ENCODE peak calls at places on chromosomes 6 and 20, in ten cellular contexts. One of them, this sample, is unnamed.
A peak's percentile ranks its signal among the peaks of the same experiment; 100 is the strongest.

GRCh38 chr20:47680804-47681529 is 104.3 kb downstream of the SULF2 start:
- DNase-seq in IMR-90: peak; percentile 13
- DNase-seq in DND-41: no peak
- DNase-seq in SK-N-SH: no peak
- DNase-seq in fibroblast of lung: no peak
- DNase-seq in substantia nigra: no peak
- DNase-seq in H9: no peak
- DNase-seq in sigmoid colon: no peak
- DNase-seq in neuronal stem cell: no peak
- DNase-seq in psoas muscle: no peak
- DNase-seq in this sample: no peak

GRCh38 chr6:4774715-4775590 is 1.3 kb upstream of the CDYL start:
- DNase-seq in IMR-90: no peak
- DNase-seq in DND-41: no peak
- DNase-seq in SK-N-SH: peak; percentile 37
- DNase-seq in fibroblast of lung: no peak
- DNase-seq in substantia nigra: peak; percentile 37
- DNase-seq in H9: peak; percentile 47
- DNase-seq in sigmoid colon: peak; percentile 79
- DNase-seq in neuronal stem cell: no peak
- DNase-seq in psoas muscle: peak; percentile 67
- DNase-seq in this sample: no peak

GRCh38 chr6:148179786-148180185 is 162.9 kb upstream of the SASH1 start:
- DNase-seq in IMR-90: peak; percentile 25
- DNase-seq in DND-41: no peak
- DNase-seq in SK-N-SH: no peak
- DNase-seq in fibroblast of lung: peak; percentile 39
- DNase-seq in substantia nigra: no peak
- DNase-seq in H9: no peak
- DNase-seq in sigmoid colon: no peak
- DNase-seq in neuronal stem cell: no peak
- DNase-seq in psoas muscle: no peak
- DNase-seq in this sample: no peak

GRCh38 chr20:40966516-40967185 is 62.0 kb upstream of the TOP1 start:
- DNase-seq in IMR-90: no peak
- DNase-seq in DND-41: no peak
- DNase-seq in SK-N-SH: no peak
- DNase-seq in fibroblast of lung: no peak
- DNase-seq in substantia nigra: no peak
- DNase-seq in H9: peak; percentile 11
- DNase-seq in sigmoid colon: peak; percentile 40
- DNase-seq in neuronal stem cell: no peak
- DNase-seq in psoas muscle: no peak
- DNase-seq in this sample: no peak

GRCh38 chr6:37650071-37650481 is 47.6 kb downstream of the MDGA1 start:
- DNase-seq in IMR-90: no peak
- DNase-seq in DND-41: no peak
- DNase-seq in SK-N-SH: no peak
- DNase-seq in fibroblast of lung: no peak
- DNase-seq in substantia nigra: no peak
- DNase-seq in H9: peak; percentile 88
- DNase-seq in sigmoid colon: no peak
- DNase-seq in neuronal stem cell: peak; percentile 26
- DNase-seq in psoas muscle: no peak
- DNase-seq in this sample: no peak

GRCh38 chr6:3987072-3987471 is 91.9 kb downstream of the FAM217A start:
- DNase-seq in IMR-90: peak; percentile 52
- DNase-seq in DND-41: no peak
- DNase-seq in SK-N-SH: no peak
- DNase-seq in fibroblast of lung: peak; percentile 37
- DNase-seq in substantia nigra: no peak
- DNase-seq in H9: peak; percentile 44
- DNase-seq in sigmoid colon: no peak
- DNase-seq in neuronal stem cell: no peak
- DNase-seq in psoas muscle: no peak
- DNase-seq in this sample: no peak

GRCh38 chr6:136103101-136103688 is 146.9 kb downstream of the MTFR2 start:
- DNase-seq in IMR-90: peak; percentile 51
- DNase-seq in DND-41: no peak
- DNase-seq in SK-N-SH: no peak
- DNase-seq in fibroblast of lung: peak; percentile 81
- DNase-seq in substantia nigra: no peak
- DNase-seq in H9: no peak
- DNase-seq in sigmoid colon: no peak
- DNase-seq in neuronal stem cell: no peak
- DNase-seq in psoas muscle: no peak
- DNase-seq in this sample: no peak

GRCh38 chr6:167699141-167700036 is 127.3 kb upstream of the AFDN start:
- DNase-seq in IMR-90: no peak
- DNase-seq in DND-41: peak; percentile 33
- DNase-seq in SK-N-SH: no peak
- DNase-seq in fibroblast of lung: no peak
- DNase-seq in substantia nigra: peak; percentile 43
- DNase-seq in H9: no peak
- DNase-seq in sigmoid colon: peak; percentile 82
- DNase-seq in neuronal stem cell: no peak
- DNase-seq in psoas muscle: peak; percentile 82
- DNase-seq in this sample: peak; percentile 48

GRCh38 chr6:143513410-143513809 is 1.9 kb upstream of the FUCA2 start:
- DNase-seq in IMR-90: no peak
- DNase-seq in DND-41: peak; percentile 7
- DNase-seq in SK-N-SH: peak; percentile 23
- DNase-seq in fibroblast of lung: no peak
- DNase-seq in substantia nigra: no peak
- DNase-seq in H9: peak; percentile 79
- DNase-seq in sigmoid colon: no peak
- DNase-seq in neuronal stem cell: no peak
- DNase-seq in psoas muscle: no peak
- DNase-seq in this sample: no peak

GRCh38 chr6:55578537-55579363 is at the start of gene HMGCLL1:
- DNase-seq in IMR-90: no peak
- DNase-seq in DND-41: no peak
- DNase-seq in SK-N-SH: peak; percentile 74
- DNase-seq in fibroblast of lung: no peak
- DNase-seq in substantia nigra: peak; percentile 49
- DNase-seq in H9: peak; percentile 90
- DNase-seq in sigmoid colon: peak; percentile 62
- DNase-seq in neuronal stem cell: peak; percentile 66
- DNase-seq in psoas muscle: peak; percentile 71
- DNase-seq in this sample: no peak

DNA sequence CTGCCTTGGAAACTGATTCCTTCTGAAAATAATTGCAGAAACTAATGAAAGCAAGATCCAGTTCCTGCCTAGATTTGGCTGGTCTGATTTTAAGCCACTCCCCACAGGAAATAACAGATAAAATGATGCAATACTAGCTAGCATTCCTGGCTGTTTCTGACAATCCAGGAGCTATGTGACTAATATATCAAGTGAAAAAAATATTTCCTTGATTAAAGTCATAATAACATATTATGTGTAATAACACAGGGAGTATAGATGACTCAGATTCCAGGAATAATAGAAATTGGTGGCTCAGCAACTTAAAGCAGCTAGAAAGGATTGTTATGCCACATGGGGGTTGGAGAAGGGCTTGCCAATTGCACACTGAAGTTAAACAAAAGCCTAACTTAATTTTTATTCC is 182.7 kb upstream of the SALL4 start:
- DNase-seq in IMR-90: peak; percentile 96
- DNase-seq in DND-41: no peak
- DNase-seq in SK-N-SH: peak; percentile 60
- DNase-seq in fibroblast of lung: peak; percentile 95
- DNase-seq in substantia nigra: no peak
- DNase-seq in H9: no peak
- DNase-seq in sigmoid colon: no peak
- DNase-seq in neuronal stem cell: no peak
- DNase-seq in psoas muscle: no peak
- DNase-seq in this sample: peak; percentile 69
- H3K27ac ChIP-seq in IMR-90: peak overlapping the region; percentile 81
- H3K27ac ChIP-seq in DND-41: peak overlapping the region; percentile 68
- H3K27ac ChIP-seq in SK-N-SH: peak overlapping the region; percentile 83
- H3K27ac ChIP-seq in fibroblast of lung: peak overlapping the region; percentile 62
- H3K27ac ChIP-seq in substantia nigra: no peak overlapping the region
- H3K27ac ChIP-seq in H9: peak overlapping the region; percentile 78
- H3K27ac ChIP-seq in sigmoid colon: peak overlapping the region; percentile 71
- H3K27ac ChIP-seq in neuronal stem cell: no peak overlapping the region
- H3K27ac ChIP-seq in psoas muscle: peak overlapping the region; percentile 30
- H3K27ac ChIP-seq in this sample: peak overlapping the region; percentile 94

DNA sequence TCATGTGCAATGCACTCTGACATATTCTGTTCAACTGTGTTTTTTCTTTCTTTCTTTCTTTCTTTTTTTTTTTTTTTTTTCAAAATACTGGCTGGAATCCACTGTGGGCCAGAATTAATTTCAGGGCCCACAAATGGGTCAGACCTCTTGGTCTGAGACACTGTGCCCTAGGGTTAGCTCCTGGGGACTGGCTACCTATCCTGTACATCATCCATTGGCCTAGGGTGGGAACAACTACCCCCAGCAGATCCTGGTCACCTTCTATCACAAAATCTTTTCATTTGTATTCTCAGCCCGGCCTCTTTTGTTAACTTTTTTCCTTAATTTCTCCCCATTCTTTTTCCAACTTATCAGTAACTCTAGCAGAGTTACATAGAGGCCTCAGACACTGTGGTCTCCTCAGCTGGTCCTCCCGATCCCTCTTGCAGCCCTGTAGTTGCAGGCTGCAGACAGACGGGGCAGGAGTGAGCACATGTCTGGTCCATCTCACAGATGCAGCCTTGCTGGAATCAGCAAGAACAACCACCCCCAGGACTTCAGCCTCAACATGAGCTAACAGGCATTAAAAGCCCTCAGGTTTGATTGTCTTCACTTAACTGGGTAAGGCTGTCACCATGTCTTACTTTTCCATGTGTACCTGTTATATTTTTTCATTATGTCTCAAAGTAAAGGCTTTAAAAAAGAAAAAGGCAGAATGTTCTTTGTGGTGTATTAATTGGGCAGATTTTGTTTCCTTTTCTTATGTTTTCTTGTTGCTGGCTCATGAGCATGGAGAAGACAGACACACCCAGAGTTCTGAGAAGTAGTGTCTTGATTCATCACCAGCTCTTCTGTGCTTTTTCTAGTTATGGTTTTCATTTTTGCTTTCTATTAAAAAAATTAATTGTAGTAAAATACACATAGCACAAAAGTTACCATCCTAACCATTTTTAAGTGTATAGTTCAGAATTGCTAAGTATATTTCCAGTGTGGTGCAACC is 41.2 kb downstream of the TXLNB start:
- DNase-seq in IMR-90: peak; percentile 59
- DNase-seq in DND-41: peak; percentile 73
- DNase-seq in SK-N-SH: peak; percentile 64
- DNase-seq in fibroblast of lung: peak; percentile 49
- DNase-seq in substantia nigra: peak; percentile 6
- DNase-seq in H9: peak; percentile 84
- DNase-seq in sigmoid colon: no peak
- DNase-seq in neuronal stem cell: peak; percentile 29
- DNase-seq in psoas muscle: peak; percentile 67
- DNase-seq in this sample: no peak
- H3K27ac ChIP-seq in IMR-90: no peak overlapping the region
- H3K27ac ChIP-seq in DND-41: no peak overlapping the region
- H3K27ac ChIP-seq in SK-N-SH: no peak overlapping the region
- H3K27ac ChIP-seq in fibroblast of lung: no peak overlapping the region
- H3K27ac ChIP-seq in substantia nigra: no peak overlapping the region
- H3K27ac ChIP-seq in H9: no peak overlapping the region
- H3K27ac ChIP-seq in sigmoid colon: peak overlapping the region; percentile 50
- H3K27ac ChIP-seq in neuronal stem cell: no peak overlapping the region
- H3K27ac ChIP-seq in psoas muscle: peak overlapping the region; percentile 91
- H3K27ac ChIP-seq in this sample: no peak overlapping the region

DNA sequence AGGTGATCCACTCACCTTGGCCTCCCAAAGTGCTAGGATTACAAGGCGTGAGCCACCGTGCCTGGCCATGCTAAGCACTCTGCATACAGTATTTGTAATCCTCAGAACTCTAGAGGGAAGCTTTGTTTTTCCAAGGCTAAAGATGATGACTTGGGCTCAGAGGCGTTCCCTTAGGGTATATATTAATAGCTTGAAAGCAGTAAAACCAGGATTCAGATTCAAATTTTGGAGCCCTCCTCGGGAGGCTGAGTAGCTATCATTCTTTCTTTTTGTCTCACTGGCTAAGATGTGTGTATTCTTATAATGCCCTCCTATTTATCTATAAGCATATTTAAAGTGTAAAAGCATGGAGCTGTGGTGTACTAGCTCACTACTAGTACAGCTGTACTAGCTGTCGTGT is 68.5 kb downstream of the PRPH2 start:
- DNase-seq in IMR-90: no peak
- DNase-seq in DND-41: no peak
- DNase-seq in SK-N-SH: no peak
- DNase-seq in fibroblast of lung: no peak
- DNase-seq in substantia nigra: no peak
- DNase-seq in H9: no peak
- DNase-seq in sigmoid colon: no peak
- DNase-seq in neuronal stem cell: no peak
- DNase-seq in psoas muscle: no peak
- DNase-seq in this sample: no peak
- H3K27ac ChIP-seq in IMR-90: no peak overlapping the region
- H3K27ac ChIP-seq in DND-41: no peak overlapping the region
- H3K27ac ChIP-seq in SK-N-SH: no peak overlapping the region
- H3K27ac ChIP-seq in fibroblast of lung: no peak overlapping the region
- H3K27ac ChIP-seq in substantia nigra: no peak overlapping the region
- H3K27ac ChIP-seq in H9: no peak overlapping the region
- H3K27ac ChIP-seq in sigmoid colon: no peak overlapping the region
- H3K27ac ChIP-seq in neuronal stem cell: no peak overlapping the region
- H3K27ac ChIP-seq in psoas muscle: no peak overlapping the region
- H3K27ac ChIP-seq in this sample: no peak overlapping the region

GRCh38 chr20:5095931-5096330 is 23.8 kb downstream of the PCNA start:
- DNase-seq in IMR-90: no peak
- DNase-seq in DND-41: no peak
- DNase-seq in SK-N-SH: no peak
- DNase-seq in fibroblast of lung: no peak
- DNase-seq in substantia nigra: no peak
- DNase-seq in H9: no peak
- DNase-seq in sigmoid colon: no peak
- DNase-seq in neuronal stem cell: no peak
- DNase-seq in psoas muscle: no peak
- DNase-seq in this sample: no peak

GRCh38 chr20:5104479-5104878 is 15.3 kb downstream of the PCNA start:
- DNase-seq in IMR-90: no peak
- DNase-seq in DND-41: no peak
- DNase-seq in SK-N-SH: no peak
- DNase-seq in fibroblast of lung: no peak
- DNase-seq in substantia nigra: no peak
- DNase-seq in H9: no peak
- DNase-seq in sigmoid colon: no peak
- DNase-seq in neuronal stem cell: no peak
- DNase-seq in psoas muscle: no peak
- DNase-seq in this sample: no peak

GRCh38 chr20:5095454-5095853 is 24.3 kb downstream of the PCNA start:
- DNase-seq in IMR-90: no peak
- DNase-seq in DND-41: no peak
- DNase-seq in SK-N-SH: no peak
- DNase-seq in fibroblast of lung: no peak
- DNase-seq in substantia nigra: no peak
- DNase-seq in H9: no peak
- DNase-seq in sigmoid colon: no peak
- DNase-seq in neuronal stem cell: no peak
- DNase-seq in psoas muscle: no peak
- DNase-seq in this sample: no peak

GRCh38 chr20:5096463-5096862 is 23.3 kb downstream of the PCNA start:
- DNase-seq in IMR-90: no peak
- DNase-seq in DND-41: no peak
- DNase-seq in SK-N-SH: no peak
- DNase-seq in fibroblast of lung: no peak
- DNase-seq in substantia nigra: no peak
- DNase-seq in H9: no peak
- DNase-seq in sigmoid colon: no peak
- DNase-seq in neuronal stem cell: no peak
- DNase-seq in psoas muscle: no peak
- DNase-seq in this sample: no peak

GRCh38 chr20:5100684-5101347 is 18.9 kb downstream of the PCNA start:
- DNase-seq in IMR-90: peak; percentile 66
- DNase-seq in DND-41: peak; percentile 72
- DNase-seq in SK-N-SH: peak; percentile 72
- DNase-seq in fibroblast of lung: peak; percentile 61
- DNase-seq in substantia nigra: peak; percentile 59
- DNase-seq in H9: peak; percentile 65
- DNase-seq in sigmoid colon: peak; percentile 82
- DNase-seq in neuronal stem cell: peak; percentile 48
- DNase-seq in psoas muscle: peak; percentile 84
- DNase-seq in this sample: no peak
- H3K27ac ChIP-seq in IMR-90: no peak overlapping the region
- H3K27ac ChIP-seq in DND-41: no peak overlapping the region
- H3K27ac ChIP-seq in SK-N-SH: no peak overlapping the region
- H3K27ac ChIP-seq in fibroblast of lung: no peak overlapping the region
- H3K27ac ChIP-seq in substantia nigra: no peak overlapping the region
- H3K27ac ChIP-seq in H9: no peak overlapping the region
- H3K27ac ChIP-seq in sigmoid colon: no peak overlapping the region
- H3K27ac ChIP-seq in neuronal stem cell: no peak overlapping the region
- H3K27ac ChIP-seq in psoas muscle: no peak overlapping the region
- H3K27ac ChIP-seq in this sample: no peak overlapping the region